ENCODE peak calls at places on chromosome 9, in four cellular contexts. W is H1, D is HepG2, C is K562. A is an unnamed sample.

GRCh38 chr9:2158111-2158610 is 143.0 kb downstream of the SMARCA2 start:
- DNase-seq in C (no peak), W (no peak), D (no peak), A (peak; percentile 67)

GRCh38 chr9:36881316-36882116 is 152.6 kb downstream of the PAX5 start:
- DNase-seq in C (no peak), D (no peak), W (no peak), A (no peak)

GRCh38 chr9:7780261-7780988 is 19.2 kb downstream of the DMAC1 start:
- DNase-seq in D (no peak), W (no peak), C (no peak), A (no peak)

GRCh38 chr9:129979346-129979745 is 63.6 kb downstream of the FNBP1 start:
- DNase-seq in W (no peak), C (no peak), D (no peak), A (no peak)

GRCh38 chr9:97751510-97751909 is 54.4 kb upstream of the XPA start:
- DNase-seq in C (no peak), W (no peak), D (peak; percentile 21), A (no peak)

GRCh38 chr9:97560154-97560553 is 58.7 kb downstream of the TMOD1 start:
- DNase-seq in W (no peak), C (no peak), D (no peak), A (no peak)

GRCh38 chr9:133534346-133535284 is at the start of gene ADAMTSL2:
- DNase-seq in D (peak; percentile 73), W (peak; percentile 79), C (peak; percentile 53), A (no peak)

GRCh38 chr9:112271466-112272098 is 61.8 kb downstream of the PTBP3 start:
- DNase-seq in C (no peak), W (no peak), D (peak; percentile 39), A (peak; percentile 31)

GRCh38 chr9:25681270-25681669 is 3.0 kb upstream of the TUSC1 start:
- DNase-seq in D (no peak), C (no peak), W (no peak), A (no peak)

GRCh38 chr9:2808105-2808504 is 35.8 kb downstream of the PUM3 start:
- DNase-seq in C (no peak), W (no peak), D (no peak), A (no peak)

GRCh38 chr9:69484023-69484422 is 159.0 kb downstream of the ENTREP1 start:
- DNase-seq in D (no peak), C (no peak), W (no peak), A (no peak)

GRCh38 chr9:69486498-69486897 is 161.5 kb downstream of the ENTREP1 start:
- DNase-seq in C (no peak), D (no peak), W (no peak), A (no peak)

DNA sequence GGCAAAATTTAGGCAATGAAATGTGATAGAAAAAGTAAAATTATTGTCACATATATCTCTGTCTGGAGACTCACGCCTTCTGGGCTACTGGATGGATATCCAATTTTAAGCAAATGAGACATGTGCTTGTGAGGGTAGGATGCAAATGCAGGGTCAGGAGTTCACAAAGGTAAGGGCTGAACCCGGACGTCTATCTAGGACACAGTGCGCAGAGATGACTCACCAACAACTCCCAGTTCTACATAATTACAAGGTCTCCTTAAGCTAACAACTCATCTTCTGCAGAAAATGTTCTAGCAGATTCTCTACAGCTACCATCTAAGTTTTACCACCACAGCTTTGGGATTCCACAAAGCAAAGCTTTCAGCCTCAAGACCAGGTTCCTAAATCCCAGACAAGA is 160.5 kb downstream of the ENTREP1 start:
- DNase-seq in C (no peak), D (no peak), W (no peak), A (no peak)
- TF ChIP-seq PHF8 in C (no peak), D (no peak), W (no peak), A (no peak)

GRCh38 chr9:92181296-92181695 is 66.1 kb upstream of the SPTLC1 start:
- DNase-seq in D (no peak), W (no peak), C (no peak), A (no peak)

GRCh38 chr9:92179286-92180002 is 64.2 kb upstream of the SPTLC1 start:
- DNase-seq in W (no peak), C (peak; percentile 5), D (no peak), A (no peak)

GRCh38 chr9:92177591-92177990 is 62.4 kb upstream of the SPTLC1 start:
- DNase-seq in C (no peak), W (no peak), D (no peak), A (no peak)

GRCh38 chr9:92183449-92183848 is 68.2 kb upstream of the SPTLC1 start:
- DNase-seq in D (no peak), W (no peak), C (peak; percentile 52), A (no peak)

DNA sequence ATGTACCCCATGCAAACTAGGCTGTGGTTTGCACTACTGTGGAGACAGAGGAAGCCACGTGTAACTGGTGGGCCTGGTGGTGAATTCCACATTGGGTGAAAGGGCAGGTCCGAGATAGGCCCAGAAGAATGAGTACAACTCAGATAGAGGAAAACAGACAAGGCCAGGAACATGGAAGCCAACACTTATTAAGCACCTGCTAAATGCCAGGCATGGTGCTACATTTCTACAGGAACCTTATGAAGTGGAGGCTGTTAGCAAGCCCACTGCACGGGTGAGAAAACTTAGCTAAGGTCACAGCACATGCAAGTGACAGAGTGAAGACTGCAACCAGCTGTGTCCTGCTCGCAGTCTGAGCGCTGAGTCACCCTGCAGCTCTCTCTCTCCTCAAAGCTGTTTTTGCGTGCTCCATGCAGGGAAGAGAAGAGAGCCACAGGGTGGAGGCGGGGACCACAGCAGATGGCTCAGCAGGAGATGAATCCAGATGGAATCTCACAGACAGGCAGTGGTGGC is 65.5 kb upstream of the SPTLC1 start:
- DNase-seq in C (peak; percentile 80), W (no peak), D (peak; percentile 20), A (no peak)
- TF ChIP-seq PHF8 in C (no peak), W (no peak), D (no peak), A (no peak)

GRCh38 chr9:135169709-135170226 is 82.3 kb downstream of the OLFM1 start:
- DNase-seq in W (no peak), D (no peak), C (no peak), A (no peak)
- TF ChIP-seq PHF8 in W (no peak), D (no peak), C (no peak), A (no peak)

GRCh38 chr9:123772374-123772773 is 157.6 kb downstream of the DENND1A start:
- DNase-seq in C (no peak), D (no peak), W (no peak), A (no peak)
- TF ChIP-seq PHF8 in C (no peak), D (no peak), W (no peak), A (no peak)

GRCh38 chr9:84983749-84984148 is 314.2 kb downstream of the NTRK2 start:
- DNase-seq in W (no peak), D (no peak), C (no peak), A (no peak)
- TF ChIP-seq PHF8 in W (no peak), D (no peak), C (no peak), A (no peak)

GRCh38 chr9:92122061-92122460 is 6.8 kb upstream of the SPTLC1 start:
- DNase-seq in W (no peak), D (no peak), C (no peak), A (no peak)
- TF ChIP-seq PHF8 in W (no peak), D (no peak), C (no peak), A (no peak)

GRCh38 chr9:127949827-127950512 is 12.3 kb upstream of the DPM2 start:
- DNase-seq in D (peak; percentile 10), C (no peak), W (no peak), A (no peak)

GRCh38 chr9:127950513-127951210 is 13.0 kb upstream of the DPM2 start:
- DNase-seq in C (no peak), D (peak; percentile 98), W (no peak), A (no peak)

GRCh38 chr9:127954831-127955293 is 17.2 kb upstream of the DPM2 start:
- DNase-seq in C (no peak), D (no peak), W (no peak), A (no peak)

GRCh38 chr9:127955294-127956015 is 17.8 kb upstream of the DPM2 start:
- DNase-seq in W (peak; percentile 75), C (peak; percentile 78), D (peak; percentile 93), A (peak; percentile 89)

GRCh38 chr9:127953768-127954505 is 16.3 kb upstream of the DPM2 start:
- DNase-seq in C (no peak), W (no peak), D (no peak), A (no peak)
- TF ChIP-seq PHF8 in C (no peak), W (no peak), D (no peak), A (no peak)

GRCh38 chr9:93194584-93194983 is 10.6 kb downstream of the WNK2 start:
- DNase-seq in W (no peak), C (no peak), D (no peak), A (no peak)
- TF ChIP-seq PHF8 in W (no peak), C (no peak), D (no peak), A (no peak)

A was measured in A549.